ENCODE peak calls at places on chromosomes 13 and 19, in eight cellular contexts. F is left lung, H is NCI-H774, D is HAP-1, V is HS-27A, U is uterus, P is T1000, M is sigmoid colon. O is an unnamed sample.

GRCh38 chr13:109271991-109272454 is 514.4 kb downstream of the IRS2 start:
- DNase-seq in F (no peak), H (no peak), D (no peak), V (no peak), U (no peak), P (peak; percentile 53), M (no peak), O (no peak)

GRCh38 chr13:33207616-33207964 is 78.0 kb downstream of the STARD13 start:
- DNase-seq in F (peak; percentile 47), H (no peak), D (no peak), V (no peak), U (no peak), P (no peak), M (no peak), O (no peak)

GRCh38 chr19:19642506-19643157 is 825 bp downstream of the GMIP start:
- DNase-seq in F (no peak), H (no peak), D (no peak), V (no peak), U (no peak), P (no peak), M (no peak), O (no peak)

GRCh38 chr13:26050568-26051230 is 1.1 kb downstream of the SHISA2 start:
- DNase-seq in F (no peak), H (peak; percentile 10), D (no peak), V (no peak), U (no peak), P (no peak), M (no peak), O (peak; percentile 73)

GRCh38 chr13:33150146-33150545 is 133.9 kb downstream of the KL start:
- DNase-seq in F (no peak), H (no peak), D (no peak), V (no peak), U (no peak), P (no peak), M (no peak), O (no peak)

GRCh38 chr19:6259312-6259861 is 20.4 kb downstream of the MLLT1 start:
- DNase-seq in F (no peak), H (no peak), D (no peak), V (no peak), U (no peak), P (no peak), M (no peak), O (no peak)

GRCh38 chr13:110422913-110423688 is 116.0 kb downstream of the COL4A2 start:
- DNase-seq in F (no peak), H (no peak), D (no peak), V (no peak), U (no peak), P (no peak), M (no peak), O (no peak)

GRCh38 chr13:42048323-42048624 is 174 bp upstream of the DGKH start:
- DNase-seq in F (no peak), H (no peak), D (no peak), V (no peak), U (no peak), P (no peak), M (no peak), O (no peak)

GRCh38 chr13:97079726-97080125 is 85.5 kb upstream of the OXGR1 start:
- DNase-seq in F (no peak), H (no peak), D (no peak), V (no peak), U (no peak), P (no peak), M (no peak), O (no peak)

GRCh38 chr13:111399334-111399733 is 78.9 kb downstream of the TEX29 start:
- DNase-seq in F (no peak), H (no peak), D (no peak), V (no peak), U (no peak), P (no peak), M (peak; percentile 11), O (peak; percentile 49)

GRCh38 chr19:18397242-18398202 is at the start of gene LRRC25:
- DNase-seq in F (peak; percentile 84), H (no peak), D (no peak), V (no peak), U (no peak), P (no peak), M (peak; percentile 77), O (no peak)

GRCh38 chr19:49691243-49692101 is 556 bp downstream of the CPT1C start:
- DNase-seq in F (no peak), H (peak; percentile 73), D (no peak), V (peak; percentile 77), U (peak; percentile 73), P (peak; percentile 48), M (no peak), O (peak; percentile 85)

GRCh38 chr13:42412812-42413795 is 141.2 kb downstream of the AKAP11 start:
- DNase-seq in F (no peak), H (no peak), D (no peak), V (no peak), U (no peak), P (no peak), M (no peak), O (no peak)

GRCh38 chr13:83162493-83162892 is 719.8 kb downstream of the SLITRK1 start:
- DNase-seq in F (no peak), H (no peak), D (no peak), V (no peak), U (no peak), P (no peak), M (no peak), O (no peak)

GRCh38 chr19:2021453-2022140 is 6.1 kb upstream of the BTBD2 start:
- DNase-seq in F (no peak), H (no peak), D (no peak), V (no peak), U (no peak), P (no peak), M (no peak), O (no peak)

GRCh38 chr13:32495429-32495828 is 43.2 kb downstream of the N4BP2L2 start:
- DNase-seq in F (no peak), H (no peak), D (no peak), V (no peak), U (no peak), P (no peak), M (no peak), O (no peak)

GRCh38 chr13:48156466-48156865 is 61.6 kb upstream of the MED4 start:
- DNase-seq in F (peak; percentile 48), H (no peak), D (no peak), V (no peak), U (no peak), P (no peak), M (no peak), O (no peak)

GRCh38 chr19:27962260-27962659 is 1250.7 kb downstream of the UQCRFS1 start:
- DNase-seq in F (no peak), H (no peak), D (no peak), V (no peak), U (no peak), P (no peak), M (no peak), O (no peak)

GRCh38 chr13:114151565-114152284 is 19.3 kb upstream of the RASA3 start:
- DNase-seq in F (peak; percentile 72), H (peak; percentile 91), D (no peak), V (no peak), U (no peak), P (no peak), M (no peak), O (no peak)

GRCh38 chr13:76225815-76226489 is 589.8 kb downstream of the LMO7 start:
- DNase-seq in F (no peak), H (no peak), D (no peak), V (no peak), U (no peak), P (no peak), M (peak; percentile 65), O (no peak)

GRCh38 chr13:41137241-41137640 is 4.6 kb upstream of the KBTBD6 start:
- DNase-seq in F (no peak), H (no peak), D (no peak), V (no peak), U (no peak), P (no peak), M (no peak), O (no peak)

GRCh38 chr13:99310382-99311031 is 3.3 kb upstream of the GPR183 start:
- DNase-seq in F (no peak), H (no peak), D (no peak), V (no peak), U (no peak), P (no peak), M (no peak), O (no peak)

GRCh38 chr19:42121666-42122069 is 10.6 kb downstream of the POU2F2 start:
- DNase-seq in F (peak; percentile 67), H (no peak), D (no peak), V (peak; percentile 97), U (no peak), P (peak; percentile 83), M (no peak), O (no peak)

GRCh38 chr13:28636677-28637317 is 22.1 kb upstream of the POMP start:
- DNase-seq in F (no peak), H (peak; percentile 3), D (peak; percentile 64), V (no peak), U (no peak), P (no peak), M (no peak), O (no peak)

GRCh38 chr13:109111141-109111540 is 481.7 kb downstream of the MYO16 start:
- DNase-seq in F (no peak), H (no peak), D (no peak), V (no peak), U (no peak), P (no peak), M (no peak), O (no peak)

GRCh38 chr19:23116802-23117571 is at the start of gene ZNF730:
- DNase-seq in F (peak; percentile 43), H (peak; percentile 44), D (peak; percentile 23), V (peak; percentile 8), U (peak; percentile 18), P (peak; percentile 43), M (no peak), O (peak; percentile 93)

GRCh38 chr19:39397360-39398296 is 6.5 kb downstream of the MED29 start:
- DNase-seq in F (peak; percentile 91), H (peak; percentile 58), D (peak; percentile 59), V (peak; percentile 75), U (peak; percentile 90), P (peak; percentile 81), M (peak; percentile 96), O (peak; percentile 90)

GRCh38 chr19:48507911-48508439 is 3.7 kb downstream of the LMTK3 start:
- DNase-seq in F (no peak), H (no peak), D (no peak), V (no peak), U (no peak), P (no peak), M (no peak), O (no peak)

GRCh38 chr19:17654993-17655392 is 33.2 kb downstream of the UNC13A start:
- DNase-seq in F (no peak), H (peak; percentile 44), D (no peak), V (no peak), U (no peak), P (no peak), M (no peak), O (no peak)

GRCh38 chr13:33610471-33611015 is 207.4 kb upstream of the RFC3 start:
- DNase-seq in F (no peak), H (no peak), D (peak; percentile 25), V (no peak), U (no peak), P (no peak), M (no peak), O (no peak)

GRCh38 chr19:41218615-41219507 is at the start of gene AXL:
- DNase-seq in F (peak; percentile 76), H (no peak), D (no peak), V (peak; percentile 95), U (peak; percentile 84), P (peak; percentile 71), M (peak; percentile 95), O (peak; percentile 80)

GRCh38 chr19:46388311-46389095 is 24.9 kb downstream of the CCDC8 start:
- DNase-seq in F (no peak), H (no peak), D (no peak), V (no peak), U (no peak), P (no peak), M (peak; percentile 56), O (no peak)

GRCh38 chr13:93039131-93039530 is 187.5 kb upstream of the GPC6 start:
- DNase-seq in F (no peak), H (no peak), D (no peak), V (no peak), U (no peak), P (no peak), M (no peak), O (no peak)

GRCh38 chr13:50928088-50928487 is 18.5 kb downstream of the RNASEH2B start:
- DNase-seq in F (no peak), H (no peak), D (no peak), V (no peak), U (no peak), P (no peak), M (no peak), O (no peak)